ENCODE peak calls at places on chromosomes 7 and 10, in seven cellular contexts. B is type B pancreatic cell; H is CD8-positive, alpha-beta T cell; A is fibroblast of the aortic adventitia; U is B cell; K is keratinocyte; J is SK-N-SH. M is an unnamed sample.

GRCh38 chr10:76303682-76304316 is 872.4 kb downstream of the LRMDA start:
- DNase-seq in U (no peak), K (no peak), A (peak; percentile 86), B (no peak), J (peak; percentile 70), H (no peak), M (peak; percentile 23)

GRCh38 chr10:80614576-80615416 is 77.1 kb downstream of the SH2D4B start:
- DNase-seq in A (no peak), U (no peak), K (no peak), J (no peak), B (peak; percentile 52), H (no peak), M (no peak)

GRCh38 chr10:13491747-13492360 is 37.0 kb downstream of the BEND7 start:
- DNase-seq in J (no peak), K (no peak), A (no peak), H (no peak), U (no peak), B (no peak), M (no peak)

GRCh38 chr7:43647772-43648643 is 65.1 kb downstream of the STK17A start:
- DNase-seq in K (peak; percentile 78), B (no peak), U (no peak), A (peak; percentile 100), H (peak; percentile 53), J (peak; percentile 59), M (no peak)

GRCh38 chr7:152136623-152137022 is 111.1 kb downstream of the GALNT11 start:
- DNase-seq in H (no peak), K (no peak), A (peak; percentile 32), B (no peak), U (no peak), J (no peak), M (no peak)

GRCh38 chr10:115525141-115525540 is 432.0 kb downstream of the ATRNL1 start:
- DNase-seq in H (no peak), B (no peak), U (no peak), K (no peak), A (no peak), J (no peak), M (no peak)

GRCh38 chr10:127069436-127069835 is 127.0 kb downstream of the INSYN2A start:
- DNase-seq in H (no peak), J (no peak), U (no peak), B (no peak), A (no peak), K (no peak), M (no peak)

GRCh38 chr10:93861825-93862224 is 32.0 kb upstream of the SLC35G1 start:
- DNase-seq in U (no peak), J (no peak), A (no peak), K (no peak), B (no peak), H (no peak), M (no peak)

GRCh38 chr10:47268696-47269095 is 31.3 kb upstream of the GDF10 start:
- DNase-seq in U (no peak), B (no peak), J (no peak), A (no peak), H (no peak), K (no peak), M (no peak)

GRCh38 chr10:47266602-47267001 is 33.4 kb upstream of the GDF10 start:
- DNase-seq in A (no peak), U (no peak), K (no peak), J (no peak), H (no peak), B (no peak), M (no peak)

GRCh38 chr10:47264797-47265281 is 35.2 kb upstream of the GDF10 start:
- DNase-seq in K (no peak), A (no peak), U (no peak), H (peak; percentile 75), J (no peak), B (no peak), M (no peak)

GRCh38 chr10:47269294-47269693 is 30.7 kb upstream of the GDF10 start:
- DNase-seq in A (peak; percentile 15), U (peak; percentile 17), K (no peak), B (no peak), J (no peak), H (no peak), M (no peak)
- TF ChIP-seq CTCF in A (peak; percentile 35), U (no peak), K (no peak), B (peak; percentile 44), J (no peak), H (no peak), M (no peak)

DNA sequence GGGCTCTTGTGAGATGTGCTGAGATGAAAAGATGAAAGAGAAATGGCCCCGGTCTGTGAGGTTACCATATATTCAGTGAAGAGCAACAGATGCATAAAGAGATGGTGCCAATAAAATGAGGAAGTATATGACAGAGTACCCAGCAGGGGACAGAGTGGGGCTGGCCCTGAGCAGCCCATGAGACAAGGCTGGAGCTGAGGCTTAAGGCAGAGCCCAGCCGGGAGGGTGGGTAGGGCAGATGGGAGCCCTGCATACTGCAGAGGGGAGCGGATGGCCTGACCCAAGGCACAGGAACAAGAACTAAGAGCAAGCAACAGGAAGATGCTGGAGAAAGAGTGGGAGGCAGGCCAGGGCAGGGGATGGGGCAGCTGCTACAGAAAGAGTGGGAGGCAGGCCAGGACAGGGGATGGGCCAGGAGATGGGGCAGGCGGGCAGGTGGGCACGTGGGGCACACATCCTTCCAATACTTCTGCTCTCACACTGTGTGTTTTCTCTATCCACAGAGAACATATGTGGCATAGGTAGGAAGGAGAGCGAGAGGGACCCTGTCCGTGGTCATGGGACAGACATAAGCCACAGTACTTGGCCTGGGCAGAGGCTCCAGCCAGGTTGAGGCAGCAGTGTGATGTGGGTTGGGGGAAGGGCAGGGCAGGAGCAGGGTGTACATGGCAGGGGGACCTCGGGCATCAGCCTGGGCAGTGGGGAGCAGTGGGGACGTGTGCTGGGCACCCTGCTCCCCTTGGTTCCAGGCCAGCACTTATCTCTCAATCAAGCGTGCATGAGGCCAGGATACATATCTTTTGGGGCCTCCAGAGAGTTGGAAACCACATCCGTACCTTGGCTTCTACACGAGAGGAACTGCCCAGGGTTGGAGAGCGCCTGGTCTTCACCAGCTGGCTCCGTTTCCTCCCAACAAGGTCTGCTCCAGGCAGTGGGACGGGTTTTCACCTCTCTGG is 91.6 kb upstream of the IKZF1 start:
- DNase-seq in J (no peak), A (no peak), H (no peak), B (no peak), U (peak; percentile 63), K (no peak), M (peak; percentile 6)
- TF ChIP-seq CTCF in J (no peak), A (no peak), H (no peak), B (no peak), U (no peak), K (no peak), M (no peak)

GRCh38 chr7:102300643-102301211 is 14.1 kb downstream of the SH2B2 start:
- DNase-seq in B (no peak), U (no peak), K (no peak), H (no peak), A (no peak), J (no peak), M (no peak)
- TF ChIP-seq CTCF in B (peak; percentile 49), U (no peak), K (no peak), H (no peak), A (no peak), J (no peak), M (no peak)

GRCh38 chr7:34493752-34494151 is 164.3 kb upstream of the NPSR1 start:
- DNase-seq in K (no peak), B (no peak), A (no peak), J (no peak), H (no peak), U (no peak), M (no peak)

GRCh38 chr7:34501161-34501560 is 156.9 kb upstream of the NPSR1 start:
- DNase-seq in B (no peak), A (no peak), H (no peak), U (no peak), J (no peak), K (no peak), M (no peak)

GRCh38 chr7:34491899-34492298 is 166.1 kb upstream of the NPSR1 start:
- DNase-seq in K (no peak), A (no peak), J (no peak), H (no peak), U (no peak), B (no peak), M (no peak)

GRCh38 chr7:34497153-34497777 is 160.8 kb upstream of the NPSR1 start:
- DNase-seq in B (no peak), U (no peak), K (no peak), J (peak; percentile 15), A (no peak), H (no peak), M (no peak)
- TF ChIP-seq CTCF in B (peak; percentile 71), U (no peak), K (peak; percentile 50), J (peak; percentile 66), A (peak; percentile 23), H (no peak), M (peak; percentile 12)

GRCh38 chr10:77602231-77602912 is 35.2 kb downstream of the KCNMA1 start:
- DNase-seq in K (no peak), A (no peak), J (no peak), B (no peak), H (no peak), U (no peak), M (no peak)
- TF ChIP-seq CTCF in K (no peak), A (no peak), J (no peak), B (peak; percentile 32), H (no peak), U (no peak), M (no peak)

DNA sequence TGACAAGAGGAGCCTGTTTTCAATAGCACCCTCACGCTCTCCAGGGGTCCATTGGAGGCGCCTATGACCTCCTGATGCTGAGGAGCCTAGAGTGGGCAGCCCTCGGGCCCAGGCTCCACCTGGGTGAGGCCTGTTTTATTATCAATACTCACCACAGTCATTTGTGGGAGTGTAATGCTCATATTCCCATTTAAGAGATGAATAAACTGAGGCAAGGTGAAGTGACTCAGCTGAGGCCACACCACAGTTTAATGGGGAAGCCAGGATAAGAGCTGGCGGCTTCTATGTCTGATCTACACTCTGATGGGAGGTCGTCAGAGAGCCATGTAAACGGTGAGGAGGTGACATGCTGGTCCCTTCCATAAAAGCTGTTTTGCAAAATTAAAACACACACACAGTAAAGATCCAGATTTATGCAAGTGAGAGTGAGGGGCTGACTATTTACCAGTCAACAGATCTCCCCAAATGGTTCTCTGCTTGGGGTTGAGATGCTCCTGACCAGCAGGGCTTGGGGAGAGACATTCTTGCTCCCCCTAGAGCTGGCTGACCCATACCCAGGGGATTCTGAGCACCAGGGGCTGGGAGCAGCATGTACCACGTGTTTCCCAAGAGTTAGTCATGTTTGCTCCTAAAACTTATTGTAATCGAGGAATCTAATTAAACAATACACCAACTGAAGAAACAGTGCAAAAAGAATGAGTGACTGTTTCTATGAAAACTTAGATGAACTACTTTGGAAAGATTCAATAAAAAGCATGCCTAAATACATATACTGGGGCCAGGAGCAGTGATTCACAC is 81.0 kb upstream of the INSIG1 start:
- DNase-seq in J (no peak), A (peak; percentile 38), H (no peak), K (no peak), B (no peak), U (no peak), M (no peak)
- TF ChIP-seq CTCF in J (no peak), A (peak; percentile 8), H (no peak), K (no peak), B (no peak), U (no peak), M (no peak)

GRCh38 chr10:86642021-86642420 is 12.3 kb upstream of the OPN4 start:
- DNase-seq in K (no peak), B (no peak), U (no peak), H (no peak), A (no peak), J (peak; percentile 18), M (no peak)
- TF ChIP-seq CTCF in K (no peak), B (no peak), U (no peak), H (no peak), A (no peak), J (no peak), M (no peak)

M was measured in GM13977.